ENCODE peak calls at places on chromosomes 4 and X, in five cellular contexts. One of them, this sample, is unnamed. For H3K4me1, the result is how much of the 10 kb centered on the place peaks cover.

GRCh38 chr4:147285751-147286150 is 195.1 kb upstream of the EDNRA start:
- DNase-seq in left lung: no peak
- DNase-seq in tibial artery: no peak
- DNase-seq in heart left ventricle: no peak
- DNase-seq in neural progenitor cell: no peak
- DNase-seq in this sample: no peak

GRCh38 chr4:6470502-6471302 is 1.7 kb downstream of the PPP2R2C start:
- DNase-seq in left lung: peak
- DNase-seq in tibial artery: peak
- DNase-seq in neural progenitor cell: peak
- DNase-seq in heart left ventricle: peak
- DNase-seq in this sample: no peak

GRCh38 chr4:38943355-38943754 is 75.7 kb downstream of the FAM114A1 start:
- DNase-seq in left lung: no peak
- DNase-seq in heart left ventricle: peak
- DNase-seq in neural progenitor cell: no peak
- DNase-seq in tibial artery: no peak
- DNase-seq in this sample: no peak

GRCh38 chr4:1211371-1211770 is 37.6 kb downstream of the CTBP1 start:
- DNase-seq in heart left ventricle: peak
- DNase-seq in left lung: peak
- DNase-seq in tibial artery: no peak
- DNase-seq in neural progenitor cell: no peak
- DNase-seq in this sample: no peak

GRCh38 chr4:76704133-76704881 is 193.6 kb downstream of the SOWAHB start:
- DNase-seq in left lung: no peak
- DNase-seq in tibial artery: no peak
- DNase-seq in heart left ventricle: no peak
- DNase-seq in neural progenitor cell: no peak
- DNase-seq in this sample: no peak

GRCh38 chrX:94045724-94046123 is 371.7 kb downstream of the FAM133A start:
- DNase-seq in neural progenitor cell: no peak
- DNase-seq in left lung: no peak
- DNase-seq in heart left ventricle: peak
- DNase-seq in tibial artery: no peak
- DNase-seq in this sample: no peak

GRCh38 chrX:104166735-104167436 is 633 bp downstream of the FAM199X start:
- DNase-seq in heart left ventricle: no peak
- DNase-seq in tibial artery: no peak
- DNase-seq in neural progenitor cell: no peak
- DNase-seq in left lung: no peak
- DNase-seq in this sample: no peak

GRCh38 chrX:139246295-139246694 is 284.2 kb upstream of the F9 start:
- DNase-seq in tibial artery: no peak
- DNase-seq in neural progenitor cell: no peak
- DNase-seq in heart left ventricle: no peak
- DNase-seq in left lung: no peak
- DNase-seq in this sample: no peak

GRCh38 chr4:86972997-86973396 is 38.2 kb downstream of the AFF1 start:
- DNase-seq in left lung: no peak
- DNase-seq in tibial artery: no peak
- DNase-seq in heart left ventricle: no peak
- DNase-seq in neural progenitor cell: no peak
- DNase-seq in this sample: no peak

GRCh38 chr4:186689476-186689875 is 34.2 kb downstream of the FAT1 start:
- DNase-seq in left lung: no peak
- DNase-seq in tibial artery: no peak
- DNase-seq in neural progenitor cell: no peak
- DNase-seq in heart left ventricle: no peak
- DNase-seq in this sample: no peak

GRCh38 chr4:146514651-146515379 is 6.9 kb downstream of the SLC10A7 start:
- DNase-seq in neural progenitor cell: peak
- DNase-seq in left lung: no peak
- DNase-seq in heart left ventricle: no peak
- DNase-seq in tibial artery: no peak
- DNase-seq in this sample: no peak

GRCh38 chr4:148618856-148619255 is 176.6 kb upstream of the NR3C2 start:
- DNase-seq in left lung: no peak
- DNase-seq in heart left ventricle: no peak
- DNase-seq in tibial artery: no peak
- DNase-seq in neural progenitor cell: no peak
- DNase-seq in this sample: no peak

GRCh38 chr4:110170861-110171260 is 27.6 kb downstream of the ELOVL6 start:
- DNase-seq in left lung: no peak
- DNase-seq in tibial artery: no peak
- DNase-seq in neural progenitor cell: peak
- DNase-seq in heart left ventricle: no peak
- DNase-seq in this sample: no peak

GRCh38 chrX:48971325-48972213 is at the start of gene KCND1:
- DNase-seq in neural progenitor cell: peak
- DNase-seq in tibial artery: peak
- DNase-seq in heart left ventricle: no peak
- DNase-seq in left lung: no peak
- DNase-seq in this sample: no peak

GRCh38 chr4:70915048-70915815 is 13.1 kb downstream of the MOB1B start:
- DNase-seq in tibial artery: no peak
- DNase-seq in neural progenitor cell: no peak
- DNase-seq in heart left ventricle: no peak
- DNase-seq in left lung: no peak
- DNase-seq in this sample: no peak

GRCh38 chr4:153142700-153143438 is 61.4 kb upstream of the TRIM2 start:
- DNase-seq in neural progenitor cell: peak
- DNase-seq in heart left ventricle: peak
- DNase-seq in left lung: no peak
- DNase-seq in tibial artery: peak
- DNase-seq in this sample: no peak

GRCh38 chrX:49162620-49163019 is at the start of gene MAGIX:
- DNase-seq in heart left ventricle: no peak
- DNase-seq in neural progenitor cell: no peak
- DNase-seq in tibial artery: no peak
- DNase-seq in left lung: no peak
- DNase-seq in this sample: no peak

GRCh38 chrX:28586891-28587635 is at the start of gene IL1RAPL1:
- DNase-seq in heart left ventricle: no peak
- DNase-seq in tibial artery: no peak
- DNase-seq in neural progenitor cell: peak
- DNase-seq in left lung: no peak
- DNase-seq in this sample: no peak

GRCh38 chr4:69984030-69984443 is 11.7 kb upstream of the STATH start:
- DNase-seq in neural progenitor cell: peak
- DNase-seq in tibial artery: no peak
- DNase-seq in heart left ventricle: no peak
- DNase-seq in left lung: no peak
- DNase-seq in this sample: no peak

GRCh38 chr4:68494688-68495087 is 47.4 kb downstream of the TMPRSS11E start:
- DNase-seq in neural progenitor cell: no peak
- DNase-seq in left lung: no peak
- DNase-seq in tibial artery: no peak
- DNase-seq in heart left ventricle: no peak
- DNase-seq in this sample: no peak

GRCh38 chr4:41600243-41600642 is 62.3 kb downstream of the LIMCH1 start:
- DNase-seq in heart left ventricle: no peak
- DNase-seq in tibial artery: no peak
- DNase-seq in left lung: no peak
- DNase-seq in neural progenitor cell: no peak
- DNase-seq in this sample: no peak

GRCh38 chrX:44071847-44072545 is 98.8 kb upstream of the NDP start:
- DNase-seq in heart left ventricle: no peak
- DNase-seq in left lung: no peak
- DNase-seq in tibial artery: no peak
- DNase-seq in neural progenitor cell: no peak
- DNase-seq in this sample: no peak

GRCh38 chr4:163595590-163595989 is 101.1 kb downstream of the TMA16 start:
- DNase-seq in tibial artery: no peak
- DNase-seq in left lung: no peak
- DNase-seq in heart left ventricle: no peak
- DNase-seq in neural progenitor cell: no peak
- DNase-seq in this sample: no peak

GRCh38 chr4:180285796-180286195 is 1957.4 kb upstream of the TENM3 start:
- DNase-seq in tibial artery: no peak
- DNase-seq in left lung: no peak
- DNase-seq in heart left ventricle: no peak
- DNase-seq in neural progenitor cell: no peak
- DNase-seq in this sample: no peak

GRCh38 chrX:54923376-54923775 is 2.8 kb downstream of the TRO start:
- DNase-seq in left lung: no peak
- DNase-seq in neural progenitor cell: no peak
- DNase-seq in tibial artery: no peak
- DNase-seq in heart left ventricle: no peak
- DNase-seq in this sample: no peak

GRCh38 chr4:168723569-168723968 is 226.7 kb downstream of the PALLD start:
- DNase-seq in left lung: no peak
- DNase-seq in neural progenitor cell: no peak
- DNase-seq in heart left ventricle: no peak
- DNase-seq in tibial artery: no peak
- DNase-seq in this sample: no peak

GRCh38 chr4:47668810-47669408 is 169.0 kb downstream of the CORIN start:
- DNase-seq in neural progenitor cell: peak
- DNase-seq in left lung: no peak
- DNase-seq in heart left ventricle: no peak
- DNase-seq in tibial artery: no peak
- DNase-seq in this sample: no peak

GRCh38 chr4:3689006-3689405 is 77.2 kb upstream of the ADRA2C start:
- DNase-seq in neural progenitor cell: no peak
- DNase-seq in tibial artery: peak
- DNase-seq in left lung: peak
- DNase-seq in heart left ventricle: peak
- DNase-seq in this sample: no peak

GRCh38 chrX:80285131-80285773 is 135.0 kb upstream of the TENT5D start:
- DNase-seq in neural progenitor cell: peak
- DNase-seq in left lung: no peak
- DNase-seq in tibial artery: no peak
- DNase-seq in heart left ventricle: no peak
- DNase-seq in this sample: no peak

GRCh38 chr4:154304679-154305078 is 186.9 kb downstream of the DCHS2 start:
- DNase-seq in left lung: no peak
- DNase-seq in neural progenitor cell: no peak
- DNase-seq in heart left ventricle: no peak
- DNase-seq in tibial artery: no peak
- DNase-seq in this sample: no peak

GRCh38 chr4:177239878-177240277 is 69.8 kb upstream of the NEIL3 start:
- DNase-seq in tibial artery: no peak
- DNase-seq in heart left ventricle: no peak
- DNase-seq in left lung: no peak
- DNase-seq in neural progenitor cell: no peak
- DNase-seq in this sample: no peak

GRCh38 chrX:153766098-153766817 is 2.2 kb downstream of the PLXNB3 start:
- DNase-seq in neural progenitor cell: peak
- DNase-seq in heart left ventricle: no peak
- DNase-seq in tibial artery: no peak
- DNase-seq in left lung: peak
- DNase-seq in this sample: no peak

GRCh38 chr4:75142377-75142776 is 209.5 kb downstream of the PARM1 start:
- DNase-seq in neural progenitor cell: no peak
- DNase-seq in heart left ventricle: no peak
- DNase-seq in left lung: no peak
- DNase-seq in tibial artery: no peak
- DNase-seq in this sample: no peak

GRCh38 chr4:830776-831482 is 5.0 kb upstream of the CPLX1 start:
- DNase-seq in tibial artery: peak
- DNase-seq in neural progenitor cell: no peak
- DNase-seq in left lung: peak
- DNase-seq in heart left ventricle: no peak
- DNase-seq in this sample: no peak

GRCh38 chr4:55318135-55318534 is 27.9 kb upstream of the SRD5A3 start:
- DNase-seq in heart left ventricle: no peak
- DNase-seq in tibial artery: no peak
- DNase-seq in left lung: no peak
- DNase-seq in neural progenitor cell: no peak
- DNase-seq in this sample: no peak

GRCh38 chr4:43132010-43132582 is 239.6 kb downstream of the GRXCR1 start:
- DNase-seq in tibial artery: no peak
- DNase-seq in left lung: peak
- DNase-seq in heart left ventricle: no peak
- DNase-seq in neural progenitor cell: peak
- DNase-seq in this sample: no peak
- TF ChIP-seq CTCF in tibial artery: peak
- TF ChIP-seq CTCF in left lung: peak
- TF ChIP-seq CTCF in heart left ventricle: peak
- TF ChIP-seq CTCF in neural progenitor cell: peak
- TF ChIP-seq CTCF in this sample: peak

GRCh38 chrX:13256562-13256961 is 63.3 kb downstream of the ATXN3L start:
- DNase-seq in neural progenitor cell: no peak
- DNase-seq in tibial artery: no peak
- DNase-seq in left lung: no peak
- DNase-seq in heart left ventricle: no peak
- DNase-seq in this sample: no peak
- H3K4me1 ChIP-seq in neural progenitor cell: under half
- H3K4me1 ChIP-seq in tibial artery: under half
- H3K4me1 ChIP-seq in left lung: under half
- H3K4me1 ChIP-seq in heart left ventricle: under half
- H3K4me1 ChIP-seq in this sample: under half

DNA sequence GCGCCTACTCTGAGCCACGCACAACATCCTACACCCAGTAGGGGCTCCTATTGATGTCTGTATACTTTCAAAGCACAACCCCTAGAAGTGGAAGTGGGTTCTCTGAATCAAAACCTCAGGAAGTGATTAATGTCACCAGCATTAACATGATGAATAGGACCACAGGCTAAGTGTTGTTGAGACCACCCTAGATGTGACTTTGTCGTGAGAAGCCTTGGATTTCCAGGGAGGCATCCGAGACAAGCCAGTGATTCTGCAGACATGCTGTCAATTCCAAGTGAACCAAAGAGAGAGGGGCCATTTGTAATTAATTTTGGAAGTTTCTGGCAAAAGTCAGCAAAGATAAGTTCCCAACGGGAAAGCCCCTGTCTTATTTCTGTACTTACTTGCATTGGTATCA is 493.0 kb downstream of the ZIC3 start:
- DNase-seq in heart left ventricle: no peak
- DNase-seq in left lung: no peak
- DNase-seq in tibial artery: no peak
- DNase-seq in neural progenitor cell: no peak
- DNase-seq in this sample: no peak
- TF ChIP-seq CTCF in heart left ventricle: no peak
- TF ChIP-seq CTCF in left lung: no peak
- TF ChIP-seq CTCF in tibial artery: no peak
- TF ChIP-seq CTCF in neural progenitor cell: no peak
- TF ChIP-seq CTCF in this sample: no peak

GRCh38 chrX:10608099-10608498 is 12.3 kb downstream of the MID1 start:
- DNase-seq in tibial artery: no peak
- DNase-seq in left lung: no peak
- DNase-seq in neural progenitor cell: no peak
- DNase-seq in heart left ventricle: no peak
- DNase-seq in this sample: no peak
- H3K4me1 ChIP-seq in tibial artery: under half
- H3K4me1 ChIP-seq in left lung: under half
- H3K4me1 ChIP-seq in neural progenitor cell: under half
- H3K4me1 ChIP-seq in heart left ventricle: under half
- H3K4me1 ChIP-seq in this sample: under half